ENCODE peak calls at places on chromosome 15, in eight cellular contexts. V is SK-N-SH, S is right cardiac atrium, D is left ventricle myocardium inferior, E is cardiac muscle cell, F is breast epithelium, W is SJSA1, H is ovary. R is an unnamed sample. For H3K4me1, H3K27me3 and H3K9me3, the result is how much of the 10 kb centered on the place peaks cover.

GRCh38 chr15:98070132-98070531 is 109.6 kb downstream of the ARRDC4 start:
- DNase-seq in V (no peak), S (no peak), D (no peak), E (no peak), F (no peak), W (peak), H (no peak), R (no peak)

GRCh38 chr15:84949043-84949442 is 32.6 kb upstream of the PDE8A start:
- DNase-seq in V (no peak), S (no peak), D (no peak), E (no peak), F (no peak), W (no peak), H (no peak), R (no peak)

GRCh38 chr15:69400850-69401249 is 13.3 kb upstream of the KIF23 start:
- DNase-seq in V (no peak), S (no peak), D (no peak), E (no peak), F (no peak), W (no peak), H (no peak), R (no peak)

GRCh38 chr15:22968356-22968755 is 11.8 kb downstream of the CYFIP1 start:
- DNase-seq in V (no peak), S (no peak), D (no peak), E (no peak), F (no peak), W (no peak), H (no peak), R (no peak)

GRCh38 chr15:70114226-70114625 is 16.5 kb upstream of the TLE3 start:
- DNase-seq in V (no peak), S (no peak), D (no peak), E (no peak), F (no peak), W (no peak), H (no peak), R (no peak)

GRCh38 chr15:79089331-79089889 is 1.2 kb downstream of the RASGRF1 start:
- DNase-seq in V (peak), S (peak), D (no peak), E (peak), F (no peak), W (peak), H (no peak), R (no peak)

GRCh38 chr15:72313881-72314280 is 6.1 kb downstream of the CELF6 start:
- DNase-seq in V (no peak), S (no peak), D (no peak), E (no peak), F (no peak), W (no peak), H (no peak), R (no peak)

GRCh38 chr15:40498418-40498817 is 27.6 kb downstream of the CHST14 start:
- DNase-seq in V (no peak), S (no peak), D (no peak), E (no peak), F (no peak), W (no peak), H (no peak), R (no peak)

GRCh38 chr15:78301326-78301725 is 1.9 kb upstream of the SKIC8 start:
- DNase-seq in V (no peak), S (no peak), D (no peak), E (no peak), F (no peak), W (no peak), H (no peak), R (no peak)

GRCh38 chr15:57198654-57199241 is 177.6 kb upstream of the CGNL1 start:
- DNase-seq in V (peak), S (no peak), D (no peak), E (peak), F (no peak), W (no peak), H (no peak), R (no peak)

GRCh38 chr15:79168922-79169322 is 78.3 kb upstream of the RASGRF1 start:
- DNase-seq in V (no peak), S (peak), D (peak), E (peak), F (no peak), W (no peak), H (no peak), R (no peak)

GRCh38 chr15:76346666-76347506 is 10.3 kb downstream of the ISL2 start:
- DNase-seq in V (peak), S (no peak), D (no peak), E (peak), F (no peak), W (no peak), H (no peak), R (no peak)

GRCh38 chr15:65956307-65956706 is 87.0 kb downstream of the RAB11A start:
- DNase-seq in V (no peak), S (no peak), D (no peak), E (no peak), F (no peak), W (no peak), H (no peak), R (no peak)

GRCh38 chr15:92399271-92399670 is 5.6 kb downstream of the ST8SIA2 start:
- DNase-seq in V (no peak), S (no peak), D (no peak), E (no peak), F (no peak), W (no peak), H (no peak), R (no peak)

GRCh38 chr15:69931159-69931558 is 166.6 kb downstream of the TLE3 start:
- DNase-seq in V (no peak), S (no peak), D (no peak), E (no peak), F (no peak), W (no peak), H (no peak), R (no peak)

GRCh38 chr15:29668120-29668602 is 154.1 kb downstream of the TJP1 start:
- DNase-seq in V (peak), S (peak), D (no peak), E (peak), F (no peak), W (peak), H (peak), R (no peak)

GRCh38 chr15:70323111-70323851 is 225.6 kb upstream of the TLE3 start:
- DNase-seq in V (peak), S (peak), D (peak), E (no peak), F (peak), W (peak), H (peak), R (no peak)

GRCh38 chr15:44479343-44479742 is 51.9 kb downstream of the CTDSPL2 start:
- DNase-seq in V (no peak), S (no peak), D (no peak), E (no peak), F (no peak), W (no peak), H (no peak), R (no peak)

GRCh38 chr15:73403171-73403570 is 34.4 kb upstream of the HCN4 start:
- DNase-seq in V (no peak), S (no peak), D (no peak), E (no peak), F (no peak), W (no peak), H (no peak), R (no peak)

GRCh38 chr15:69107025-69107620 is 53.3 kb upstream of the GLCE start:
- DNase-seq in V (no peak), S (no peak), D (no peak), E (no peak), F (no peak), W (no peak), H (no peak), R (no peak)

GRCh38 chr15:30984542-30984941 is 6.9 kb downstream of the MTMR10 start:
- DNase-seq in V (peak), S (no peak), D (no peak), E (no peak), F (no peak), W (no peak), H (no peak), R (no peak)

GRCh38 chr15:50697109-50697797 is 10.7 kb upstream of the TRPM7 start:
- DNase-seq in V (no peak), S (no peak), D (no peak), E (no peak), F (no peak), W (no peak), H (no peak), R (no peak)

GRCh38 chr15:74432271-74432967 is 1.3 kb downstream of the SEMA7A start:
- DNase-seq in V (no peak), S (peak), D (no peak), E (no peak), F (no peak), W (no peak), H (no peak), R (no peak)
- H3K4me1 ChIP-seq in V (under half), S (under half), D (under half), E (under half), F (under half), W (under half), H (under half), R (under half)

GRCh38 chr15:94079459-94079858 is 151.9 kb upstream of the MCTP2 start:
- DNase-seq in V (no peak), S (no peak), D (no peak), E (no peak), F (no peak), W (no peak), H (no peak), R (no peak)

GRCh38 chr15:94080416-94080815 is 150.9 kb upstream of the MCTP2 start:
- DNase-seq in V (no peak), S (peak), D (peak), E (no peak), F (no peak), W (peak), H (no peak), R (no peak)

GRCh38 chr15:94079968-94080367 is 151.4 kb upstream of the MCTP2 start:
- DNase-seq in V (no peak), S (no peak), D (no peak), E (no peak), F (no peak), W (no peak), H (no peak), R (no peak)

GRCh38 chr15:94070341-94071275 is 160.8 kb upstream of the MCTP2 start:
- DNase-seq in V (no peak), S (no peak), D (no peak), E (no peak), F (no peak), W (peak), H (no peak), R (no peak)

DNA sequence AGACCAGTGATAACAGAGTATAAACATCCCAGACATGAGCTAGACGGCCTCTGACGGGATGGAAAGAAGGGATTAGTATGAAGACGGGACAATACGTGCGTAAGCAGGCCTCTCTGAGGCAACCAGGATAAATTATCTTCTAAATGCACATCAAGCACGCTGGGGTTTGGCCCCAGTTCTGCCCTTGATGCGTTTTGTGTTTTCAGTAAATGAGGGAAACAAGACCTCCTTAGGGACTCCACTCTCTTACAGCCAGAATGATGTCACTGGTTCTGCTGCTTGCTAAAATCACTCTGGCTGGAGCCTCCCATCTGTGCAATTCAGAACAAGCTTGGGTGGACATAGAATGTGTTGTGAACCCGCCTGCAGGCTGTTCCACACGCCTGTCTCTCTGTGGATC is 156.0 kb upstream of the MCTP2 start:
- DNase-seq in V (peak), S (peak), D (peak), E (no peak), F (peak), W (no peak), H (peak), R (no peak)
- H3K27me3 ChIP-seq in V (under half), S (under half), D (under half), E (under half), F (under half), W (under half), H (under half), R (under half)

GRCh38 chr15:60477164-60477563 is 1.8 kb downstream of the ICE2 start:
- DNase-seq in V (no peak), S (no peak), D (no peak), E (no peak), F (no peak), W (no peak), H (no peak), R (no peak)

GRCh38 chr15:60478633-60479360 is at the start of gene ICE2:
- DNase-seq in V (peak), S (peak), D (peak), E (peak), F (peak), W (peak), H (peak), R (peak)

GRCh38 chr15:60479361-60479684 is 381 bp upstream of the ICE2 start:
- DNase-seq in V (no peak), S (no peak), D (no peak), E (no peak), F (no peak), W (no peak), H (no peak), R (no peak)

GRCh38 chr15:60476713-60477112 is 2.2 kb downstream of the ICE2 start:
- DNase-seq in V (no peak), S (no peak), D (no peak), E (no peak), F (no peak), W (no peak), H (no peak), R (no peak)

GRCh38 chr15:60477991-60478632 is 830 bp downstream of the ICE2 start:
- DNase-seq in V (peak), S (no peak), D (no peak), E (peak), F (no peak), W (no peak), H (no peak), R (no peak)
- H3K9me3 ChIP-seq in V (under half), S (under half), D (under half), E (under half), F (under half), W (under half), H (under half), R (under half)

GRCh38 chr15:28026764-28027713 is 72.1 kb downstream of the OCA2 start:
- DNase-seq in V (no peak), S (no peak), D (no peak), E (no peak), F (no peak), W (no peak), H (no peak), R (no peak)

GRCh38 chr15:28027714-28028076 is 71.4 kb downstream of the OCA2 start:
- DNase-seq in V (no peak), S (no peak), D (no peak), E (no peak), F (no peak), W (no peak), H (no peak), R (no peak)

GRCh38 chr15:28024889-28025250 is 74.2 kb downstream of the OCA2 start:
- DNase-seq in V (no peak), S (no peak), D (no peak), E (no peak), F (no peak), W (no peak), H (no peak), R (no peak)

GRCh38 chr15:28025413-28025812 is 73.7 kb downstream of the OCA2 start:
- DNase-seq in V (no peak), S (no peak), D (no peak), E (no peak), F (no peak), W (no peak), H (no peak), R (no peak)

DNA sequence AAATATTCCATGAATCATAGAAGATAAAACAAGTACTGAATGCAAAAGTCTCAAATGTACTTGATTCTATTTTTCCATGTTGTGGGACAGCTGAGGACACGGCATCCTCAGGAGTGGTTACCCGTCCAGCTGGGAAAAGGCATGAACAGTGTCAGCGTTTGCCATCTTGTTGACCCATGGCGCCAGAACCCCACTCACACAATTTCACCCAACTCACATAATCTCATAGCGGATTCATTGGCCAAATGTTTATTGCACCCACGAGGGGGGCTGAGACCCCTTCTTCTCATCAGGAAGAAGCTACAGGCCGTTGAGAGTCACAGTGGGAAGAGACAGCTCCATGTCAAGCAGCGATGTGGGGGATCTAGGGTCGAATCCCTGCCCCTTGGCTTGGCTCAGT is 72.9 kb downstream of the OCA2 start:
- DNase-seq in V (no peak), S (no peak), D (no peak), E (no peak), F (no peak), W (no peak), H (no peak), R (no peak)
- H3K4me1 ChIP-seq in V (under half), S (under half), D (under half), E (under half), F (under half), W (under half), H (under half), R (under half)

GRCh38 chr15:89381330-89381729 is 46.7 kb upstream of the POLG start:
- DNase-seq in V (peak), S (no peak), D (no peak), E (no peak), F (no peak), W (no peak), H (no peak), R (no peak)

GRCh38 chr15:89379818-89380217 is 45.2 kb upstream of the POLG start:
- DNase-seq in V (no peak), S (no peak), D (no peak), E (no peak), F (peak), W (no peak), H (no peak), R (no peak)

GRCh38 chr15:89382288-89382687 is 47.7 kb upstream of the POLG start:
- DNase-seq in V (no peak), S (no peak), D (no peak), E (no peak), F (no peak), W (no peak), H (no peak), R (no peak)

GRCh38 chr15:89383635-89384604 is 49.3 kb upstream of the POLG start:
- DNase-seq in V (peak), S (peak), D (peak), E (peak), F (peak), W (no peak), H (peak), R (no peak)

DNA sequence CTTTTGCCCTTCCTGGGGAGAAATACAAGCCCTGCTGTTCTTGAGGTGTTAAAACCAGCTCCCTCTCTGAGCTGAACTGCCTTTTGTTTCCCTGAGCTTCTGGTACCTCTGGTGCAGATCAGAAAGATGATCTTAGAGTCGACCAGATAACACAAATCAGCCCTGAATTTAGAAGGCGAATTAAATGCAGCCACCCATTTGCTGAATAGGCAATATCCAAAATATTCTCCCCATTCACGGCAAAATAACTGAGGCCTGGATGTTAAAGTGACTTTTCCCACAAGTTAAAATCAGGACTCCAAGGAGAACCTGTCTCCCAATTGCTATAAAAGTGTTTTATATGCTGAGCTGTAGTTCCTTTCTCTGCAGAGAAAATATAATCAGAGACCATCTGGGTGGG is 47.3 kb upstream of the POLG start:
- DNase-seq in V (no peak), S (no peak), D (no peak), E (no peak), F (no peak), W (no peak), H (no peak), R (no peak)
- H3K27me3 ChIP-seq in V (under half), S (under half), D (half or more), E (half or more), F (under half), W (half or more), H (under half), R (under half)

GRCh38 chr15:26624128-26624527 is 148.7 kb downstream of the GABRB3 start:
- DNase-seq in V (no peak), S (peak), D (no peak), E (no peak), F (no peak), W (no peak), H (no peak), R (no peak)
- H3K9me3 ChIP-seq in V (under half), S (under half), D (under half), E (under half), F (under half), W (under half), H (under half), R (under half)

GRCh38 chr15:101173233-101174119 is 78.4 kb downstream of the CHSY1 start:
- DNase-seq in V (no peak), S (no peak), D (no peak), E (no peak), F (no peak), W (no peak), H (no peak), R (no peak)
- H3K4me1 ChIP-seq in V (under half), S (under half), D (half or more), E (under half), F (under half), W (under half), H (under half), R (under half)

DNA sequence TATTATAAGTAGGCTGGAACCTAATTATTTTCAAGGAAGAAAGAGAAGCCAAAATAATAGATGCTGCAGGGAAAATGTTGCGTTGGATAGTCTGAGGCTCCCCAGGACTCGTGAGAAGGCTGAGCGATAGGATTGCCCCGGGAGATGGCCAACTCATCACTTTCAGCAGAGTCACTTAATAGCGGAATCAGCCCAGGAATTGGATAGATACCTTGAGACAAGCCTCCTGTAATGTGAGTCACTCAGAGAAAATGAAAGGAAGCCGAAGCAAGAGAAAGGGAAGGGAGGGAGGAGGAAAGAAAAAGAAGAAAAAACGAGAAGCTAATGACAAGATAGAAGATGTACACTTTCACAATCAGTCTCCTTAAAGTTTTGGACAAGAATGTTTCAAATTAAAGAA is 94.3 kb downstream of the SQOR start:
- DNase-seq in V (no peak), S (no peak), D (no peak), E (no peak), F (no peak), W (no peak), H (no peak), R (no peak)
- H3K27me3 ChIP-seq in V (under half), S (under half), D (under half), E (under half), F (under half), W (under half), H (under half), R (under half)